ENCODE peak calls at places on chromosomes 2 and 18, in ten cellular contexts. K, V, S, Q, Y, G, O, W, T and P are unnamed samples.

GRCh38 chr18:56952026-56952425 is 194.9 kb upstream of the BOD1L2 start:
- DNase-seq in S (no peak), W (no peak), K (no peak), Q (no peak), Y (no peak), O (no peak), V (no peak), G (no peak), T (peak), P (no peak)

GRCh38 chr18:30889582-30890301 is 152.8 kb downstream of the DSC3 start:
- DNase-seq in G (no peak), S (no peak), T (peak), Y (no peak), K (peak), V (no peak), Q (no peak), O (no peak), W (no peak), P (peak)

GRCh38 chr2:232575404-232575746 is 24.9 kb downstream of the EIF4E2 start:
- DNase-seq in V (no peak), G (no peak), S (no peak), Y (no peak), O (no peak), T (no peak), Q (no peak), K (no peak), W (no peak), P (no peak)

GRCh38 chr2:232854082-232854481 is 16.0 kb upstream of the SNORC start:
- DNase-seq in V (peak), G (no peak), O (peak), T (peak), Y (no peak), S (no peak), Q (peak), W (no peak), K (peak), P (peak)

GRCh38 chr18:75220786-75221355 is 10.3 kb downstream of the TSHZ1 start:
- DNase-seq in G (no peak), Y (no peak), Q (no peak), S (no peak), T (no peak), K (no peak), W (no peak), O (no peak), V (peak), P (no peak)

GRCh38 chr2:9638532-9638931 is 7.7 kb upstream of the YWHAQ start:
- DNase-seq in O (no peak), G (no peak), Y (peak), W (peak), V (peak), K (peak), T (peak), S (peak), Q (peak), P (peak)

GRCh38 chr2:220614064-220614463 is 958.0 kb downstream of the EPHA4 start:
- DNase-seq in Y (no peak), G (no peak), O (no peak), W (no peak), S (no peak), Q (no peak), V (no peak), K (no peak), T (no peak), P (no peak)

GRCh38 chr18:43524260-43524659 is 247.0 kb upstream of the SYT4 start:
- DNase-seq in G (no peak), V (no peak), K (no peak), S (no peak), T (no peak), W (no peak), Y (no peak), O (no peak), Q (no peak), P (no peak)

GRCh38 chr2:187302146-187302545 is 145.9 kb downstream of the CALCRL start:
- DNase-seq in Y (no peak), O (no peak), G (no peak), W (no peak), K (no peak), S (no peak), V (peak), T (no peak), Q (peak), P (peak)

GRCh38 chr2:190972846-190973245 is 41.1 kb downstream of the STAT1 start:
- DNase-seq in O (no peak), W (no peak), V (peak), Q (peak), G (no peak), S (no peak), K (no peak), Y (no peak), T (no peak), P (peak)

GRCh38 chr2:96505231-96505889 is at the start of gene NEURL3:
- DNase-seq in W (peak), V (peak), G (no peak), T (peak), S (no peak), Y (peak), K (peak), Q (no peak), O (peak), P (peak)

GRCh38 chr18:43312891-43313290 is 35.6 kb upstream of the SYT4 start:
- DNase-seq in O (peak), W (no peak), G (no peak), T (no peak), K (no peak), V (no peak), S (no peak), Q (no peak), Y (no peak), P (no peak)

GRCh38 chr2:15023231-15023630 is 390.7 kb downstream of the LRATD1 start:
- DNase-seq in S (no peak), Q (no peak), G (no peak), K (no peak), O (no peak), W (no peak), T (no peak), Y (no peak), V (peak), P (no peak)

GRCh38 chr2:232419245-232420072 is 12.8 kb downstream of the ALPG start:
- DNase-seq in K (no peak), T (no peak), V (no peak), Q (no peak), G (no peak), W (no peak), Y (no peak), S (no peak), O (no peak), P (no peak)

GRCh38 chr2:73050011-73050617 is 21.4 kb downstream of the SFXN5 start:
- DNase-seq in S (no peak), Q (no peak), T (no peak), K (no peak), Y (no peak), G (no peak), V (no peak), O (no peak), W (no peak), P (no peak)

GRCh38 chr2:204033601-204034495 is 97.3 kb downstream of the ICOS start:
- DNase-seq in S (no peak), V (no peak), G (no peak), W (no peak), K (no peak), T (no peak), O (no peak), Q (no peak), Y (no peak), P (no peak)

GRCh38 chr18:34122724-34123334 is 101.9 kb downstream of the NOL4 start:
- DNase-seq in Q (peak), K (peak), Y (no peak), T (peak), W (no peak), O (peak), V (peak), G (no peak), S (no peak), P (peak)

GRCh38 chr2:176088937-176089842 is 3.3 kb upstream of the HOXD13 start:
- DNase-seq in K (no peak), O (no peak), G (no peak), Y (no peak), W (no peak), T (no peak), Q (no peak), S (no peak), V (no peak), P (no peak)
- TF ChIP-seq CTCF in K (no peak), O (no peak), G (no peak), Y (no peak), W (no peak), T (no peak), Q (no peak), S (no peak), V (no peak), P (no peak)

DNA sequence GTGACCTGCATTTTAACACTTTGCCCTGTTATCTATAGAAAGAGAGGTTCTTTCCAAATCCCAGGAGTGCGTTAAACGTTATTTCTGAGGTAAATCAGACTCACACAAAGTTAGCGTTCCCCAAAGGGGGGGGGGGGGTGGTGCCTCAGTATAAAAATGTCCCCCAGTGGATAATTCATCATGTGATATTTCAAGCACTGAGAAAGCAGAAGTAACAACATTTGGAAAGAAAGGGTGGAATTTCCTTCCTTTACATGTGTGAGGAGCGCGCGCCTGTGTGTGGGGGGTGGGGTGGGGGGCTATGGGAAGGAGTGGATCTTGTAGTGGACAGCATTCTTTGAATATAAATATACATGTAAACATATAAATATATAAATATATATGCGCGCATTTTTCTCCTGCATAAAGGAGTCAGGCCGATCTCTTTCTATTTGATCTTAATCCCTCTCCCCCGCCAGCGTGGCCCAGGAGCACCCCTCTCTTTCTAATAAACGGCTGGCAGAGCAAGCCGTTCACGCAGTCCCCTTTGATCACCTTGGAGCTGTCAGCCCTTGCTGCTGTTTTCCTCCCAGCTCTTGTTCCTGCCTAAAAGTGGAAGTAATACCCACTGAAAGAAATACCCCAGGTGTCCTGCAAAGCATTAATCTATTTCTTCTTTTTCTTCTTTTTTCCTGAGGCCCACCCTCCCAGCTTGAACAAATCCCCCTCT is 631.0 kb downstream of the NYAP2 start:
- DNase-seq in G (no peak), O (no peak), Q (no peak), T (no peak), Y (no peak), S (no peak), K (peak), W (no peak), V (no peak), P (no peak)
- H3K4me3 ChIP-seq in G (peak), O (peak), Q (peak), T (peak), Y (peak), S (peak), K (peak), W (peak), V (peak), P (peak)

GRCh38 chr18:3973191-3973590 is 481.9 kb downstream of the DLGAP1 start:
- DNase-seq in Y (no peak), Q (no peak), K (no peak), T (no peak), S (no peak), O (no peak), W (no peak), G (no peak), V (no peak), P (no peak)

GRCh38 chr18:3966985-3967856 is 487.9 kb downstream of the DLGAP1 start:
- DNase-seq in Q (peak), W (no peak), Y (no peak), V (peak), G (no peak), K (no peak), S (no peak), T (peak), O (no peak), P (peak)

GRCh38 chr18:3966246-3966984 is 488.7 kb downstream of the DLGAP1 start:
- DNase-seq in G (no peak), S (no peak), T (peak), O (no peak), Q (no peak), Y (no peak), K (no peak), V (no peak), W (no peak), P (no peak)

GRCh38 chr18:3972291-3972985 is 482.7 kb downstream of the DLGAP1 start:
- DNase-seq in S (no peak), T (no peak), W (no peak), K (no peak), Q (no peak), G (no peak), Y (no peak), V (peak), O (no peak), P (no peak)

GRCh38 chr18:3970929-3971328 is 484.2 kb downstream of the DLGAP1 start:
- DNase-seq in S (no peak), Q (no peak), O (no peak), K (no peak), W (no peak), V (no peak), Y (no peak), G (no peak), T (no peak), P (no peak)
- TF ChIP-seq CTCF in S (peak), Q (no peak), O (peak), K (peak), W (no peak), V (peak), Y (no peak), G (no peak), T (no peak), P (peak)

GRCh38 chr2:119679846-119680245 is 845 bp downstream of the TMEM177 start:
- DNase-seq in T (no peak), V (no peak), G (no peak), K (no peak), S (no peak), Q (no peak), W (no peak), O (no peak), Y (no peak), P (no peak)
- H3K4me3 ChIP-seq in T (peak), V (peak), G (peak), K (peak), S (peak), Q (peak), W (peak), O (peak), Y (peak), P (peak)

DNA sequence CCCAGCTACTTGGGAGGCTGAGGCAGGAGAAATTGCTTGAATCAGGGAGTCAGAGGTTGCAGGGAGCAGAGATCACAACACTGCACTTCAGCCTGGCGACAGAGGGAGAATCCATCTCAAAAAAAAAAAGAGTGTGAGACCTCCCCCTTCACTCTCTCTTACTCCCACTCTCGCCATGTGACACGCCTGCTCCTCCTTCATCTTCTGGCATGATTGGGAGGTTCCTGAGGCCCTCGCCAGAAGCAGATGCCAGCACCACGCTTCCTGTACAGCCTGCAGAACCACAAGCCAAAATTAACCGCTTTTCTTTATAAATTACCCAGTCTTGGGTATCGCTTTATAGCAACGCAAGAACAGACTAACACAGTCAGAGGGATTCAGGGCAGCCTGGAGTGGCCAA is 66.3 kb upstream of the CREB1 start:
- DNase-seq in Q (no peak), T (no peak), V (no peak), S (no peak), O (no peak), K (no peak), W (no peak), G (no peak), Y (no peak), P (no peak)
- TF ChIP-seq CTCF in Q (no peak), T (no peak), V (no peak), S (no peak), O (no peak), K (no peak), W (no peak), G (no peak), Y (no peak), P (no peak)

GRCh38 chr2:119760876-119761275 is 1.2 kb downstream of the PTPN4 start:
- DNase-seq in O (no peak), Q (peak), V (peak), K (no peak), G (no peak), W (no peak), S (no peak), Y (no peak), T (no peak), P (peak)
- H3K4me3 ChIP-seq in O (peak), Q (peak), V (peak), K (peak), G (peak), W (peak), S (peak), Y (peak), T (peak), P (peak)

GRCh38 chr2:136383161-136383560 is 265.2 kb upstream of the CXCR4 start:
- DNase-seq in T (no peak), S (no peak), K (no peak), O (no peak), G (no peak), V (no peak), Q (no peak), W (no peak), Y (no peak), P (no peak)
- TF ChIP-seq CTCF in T (no peak), S (no peak), K (no peak), O (no peak), G (no peak), V (no peak), Q (no peak), W (no peak), Y (no peak), P (no peak)